ENCODE peak calls at places on chromosomes 11 and 22, in ten cellular contexts. O, K, E, X, U, V, N, I, G and Q are unnamed samples.
A peak's percentile ranks its signal among the peaks of the same experiment; 100 is the strongest.

GRCh38 chr22:33105501-33105911 is 47.3 kb upstream of the SYN3 start:
- DNase-seq in E (no peak), O (peak; percentile 75), K (peak; percentile 91), N (no peak), V (peak; percentile 6), I (no peak), X (peak; percentile 4), G (no peak), U (no peak), Q (no peak)

GRCh38 chr22:40911772-40912171 is 39.4 kb upstream of the RBX1 start:
- DNase-seq in X (no peak), V (peak; percentile 9), N (no peak), E (no peak), I (no peak), O (no peak), G (no peak), K (peak; percentile 53), U (no peak), Q (no peak)

GRCh38 chr11:79062814-79063762 is 377.7 kb downstream of the TENM4 start:
- DNase-seq in E (peak; percentile 69), N (peak; percentile 63), G (peak; percentile 65), K (peak; percentile 42), O (peak; percentile 27), X (no peak), V (no peak), I (peak; percentile 80), U (peak; percentile 59), Q (peak; percentile 46)

GRCh38 chr11:122189259-122189658 is 73.2 kb upstream of the BLID start:
- DNase-seq in I (no peak), K (peak; percentile 96), G (no peak), E (no peak), V (peak; percentile 99), O (peak; percentile 92), U (no peak), N (peak; percentile 98), X (peak; percentile 99), Q (peak; percentile 94)

GRCh38 chr11:74672956-74673895 is 58.0 kb downstream of the CHRDL2 start:
- DNase-seq in G (no peak), X (peak; percentile 98), N (peak; percentile 94), E (no peak), U (no peak), V (peak; percentile 97), K (peak; percentile 97), I (no peak), O (peak; percentile 88), Q (peak; percentile 15)

GRCh38 chr11:34234086-34234740 is 123.6 kb downstream of the ABTB2 start:
- DNase-seq in O (peak; percentile 72), K (peak; percentile 73), V (peak; percentile 82), U (peak; percentile 39), I (peak; percentile 87), X (peak; percentile 75), G (peak; percentile 87), E (peak; percentile 96), N (peak; percentile 78), Q (peak; percentile 6)

GRCh38 chr11:6612816-6613136 is 760 bp upstream of the TAF10 start:
- DNase-seq in V (no peak), X (no peak), U (peak; percentile 64), G (peak; percentile 57), N (no peak), I (peak; percentile 81), E (no peak), K (no peak), O (no peak), Q (no peak)

GRCh38 chr22:40325315-40325714 is 21.0 kb upstream of the ADSL start:
- DNase-seq in E (no peak), N (no peak), G (no peak), U (no peak), V (no peak), I (no peak), X (no peak), K (no peak), O (no peak), Q (no peak)

GRCh38 chr11:34065505-34066203 is 14.1 kb downstream of the CAPRIN1 start:
- DNase-seq in X (peak; percentile 37), G (peak; percentile 44), I (peak; percentile 62), E (peak; percentile 45), K (peak; percentile 45), O (peak; percentile 37), N (no peak), V (peak; percentile 49), U (no peak), Q (peak; percentile 24)

GRCh38 chr11:11836676-11837231 is 5.0 kb upstream of the USP47 start:
- DNase-seq in E (no peak), G (no peak), K (no peak), O (no peak), U (no peak), I (no peak), V (no peak), N (no peak), X (no peak), Q (no peak)

GRCh38 chr22:23847991-23848864 is 9.4 kb upstream of the DERL3 start:
- DNase-seq in N (no peak), I (peak; percentile 66), X (no peak), E (peak; percentile 61), U (peak; percentile 73), O (no peak), K (no peak), G (peak; percentile 71), V (no peak), Q (no peak)

GRCh38 chr11:65423516-65424199 is 1.1 kb downstream of the NEAT1 start:
- DNase-seq in G (no peak), O (peak; percentile 25), N (peak; percentile 32), E (no peak), I (no peak), K (peak; percentile 48), V (peak; percentile 29), X (no peak), U (no peak), Q (peak; percentile 28)

GRCh38 chr11:3164138-3164539 is 971 bp downstream of the OSBPL5 start:
- DNase-seq in V (no peak), O (no peak), N (no peak), X (no peak), K (peak; percentile 38), I (no peak), G (no peak), E (peak; percentile 20), U (no peak), Q (no peak)
- H3K4me1 ChIP-seq in V (peaks cover 32% of the 10 kb centered on the region), O (peaks cover 41% of the 10 kb centered on the region), N (peaks cover 4% of the 10 kb centered on the region), X (peaks cover 37% of the 10 kb centered on the region), K (peaks cover 32% of the 10 kb centered on the region), I (peaks cover 18% of the 10 kb centered on the region), G (peaks cover 6% of the 10 kb centered on the region), E (peaks cover 10% of the 10 kb centered on the region), U (peaks cover 51% of the 10 kb centered on the region), Q (peaks cover 10% of the 10 kb centered on the region)

DNA sequence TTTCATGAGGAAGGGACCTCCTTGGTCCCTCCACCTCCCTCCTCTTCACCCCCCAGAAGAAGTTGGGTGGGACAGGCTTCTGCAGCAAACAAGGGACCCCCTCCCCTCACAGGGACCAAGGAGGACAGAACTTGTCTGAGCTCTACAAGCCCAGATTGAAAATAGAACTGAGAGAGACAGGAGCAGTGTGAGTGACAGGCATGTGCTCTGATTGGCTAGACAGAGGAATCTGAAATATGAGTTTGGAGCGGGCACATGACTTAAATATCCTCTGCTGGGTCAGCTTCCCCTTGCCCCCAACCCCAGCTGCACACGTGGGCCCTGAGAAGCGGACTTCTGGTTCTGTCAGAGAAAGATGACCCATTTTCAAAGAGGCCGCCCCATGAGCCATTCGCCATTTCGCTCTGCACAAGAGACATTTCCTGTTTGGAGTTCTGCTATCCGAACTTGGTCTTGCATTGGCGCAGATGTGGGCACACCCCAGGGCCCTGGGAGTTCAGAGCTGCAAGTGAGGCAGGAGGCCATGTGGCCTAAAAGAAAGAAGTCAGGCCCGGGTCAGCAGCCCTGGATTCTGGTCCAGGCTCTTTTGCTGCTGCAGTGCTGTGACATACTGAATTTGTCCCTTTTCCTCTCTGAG is 5.4 kb downstream of the TUBA8 start:
- DNase-seq in U (no peak), V (no peak), N (no peak), I (no peak), G (no peak), X (no peak), K (no peak), E (no peak), O (no peak), Q (no peak)
- H3K4me2 ChIP-seq in U (no peak overlapping the region), V (no peak overlapping the region), N (no peak overlapping the region), I (no peak overlapping the region), G (no peak overlapping the region), X (no peak overlapping the region), K (no peak overlapping the region), E (no peak overlapping the region), O (no peak overlapping the region), Q (no peak overlapping the region)

DNA sequence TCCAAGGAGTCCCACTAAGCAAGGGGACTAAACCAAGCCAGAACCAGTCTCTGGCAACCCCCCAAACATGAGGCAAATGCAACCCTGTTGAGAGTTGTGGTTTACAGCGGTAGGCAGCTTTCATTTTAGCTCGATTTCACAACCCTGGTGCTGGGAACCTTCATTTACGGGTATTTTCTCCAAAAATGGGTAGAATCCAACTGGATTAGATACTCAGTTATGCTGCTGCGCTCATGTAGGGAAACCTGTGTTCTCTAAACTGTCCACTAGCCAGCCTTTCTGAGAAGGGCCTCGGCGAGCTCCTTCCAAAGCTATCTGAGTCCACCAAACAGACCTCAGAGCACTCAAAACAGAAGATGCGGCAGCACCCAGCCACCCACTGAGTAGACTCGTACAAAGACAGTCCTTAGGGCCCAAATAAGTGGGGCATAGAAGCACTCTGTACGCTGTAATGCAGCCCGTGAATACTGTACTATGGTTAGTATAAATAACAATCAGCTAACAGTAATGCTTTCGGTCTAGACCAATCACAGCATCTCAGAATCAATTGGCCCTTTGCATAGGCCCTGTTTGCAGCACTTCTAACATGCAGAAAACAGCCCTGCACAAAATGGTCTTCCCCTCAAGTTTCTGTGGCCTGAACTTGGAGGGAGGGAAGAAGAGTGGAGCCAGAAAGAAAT is 104.7 kb downstream of the ETS1 start:
- DNase-seq in I (no peak), U (no peak), X (peak; percentile 75), G (no peak), K (peak; percentile 76), N (no peak), V (peak; percentile 74), O (no peak), E (no peak), Q (no peak)
- H3K4me1 ChIP-seq in I (no peaks in the 10 kb centered on the region), U (no peaks in the 10 kb centered on the region), X (peaks cover 5% of the 10 kb centered on the region), G (no peaks in the 10 kb centered on the region), K (peaks cover 59% of the 10 kb centered on the region), N (no peaks in the 10 kb centered on the region), V (peaks cover 32% of the 10 kb centered on the region), O (peaks cover 24% of the 10 kb centered on the region), E (no peaks in the 10 kb centered on the region), Q (peaks cover 4% of the 10 kb centered on the region)

DNA sequence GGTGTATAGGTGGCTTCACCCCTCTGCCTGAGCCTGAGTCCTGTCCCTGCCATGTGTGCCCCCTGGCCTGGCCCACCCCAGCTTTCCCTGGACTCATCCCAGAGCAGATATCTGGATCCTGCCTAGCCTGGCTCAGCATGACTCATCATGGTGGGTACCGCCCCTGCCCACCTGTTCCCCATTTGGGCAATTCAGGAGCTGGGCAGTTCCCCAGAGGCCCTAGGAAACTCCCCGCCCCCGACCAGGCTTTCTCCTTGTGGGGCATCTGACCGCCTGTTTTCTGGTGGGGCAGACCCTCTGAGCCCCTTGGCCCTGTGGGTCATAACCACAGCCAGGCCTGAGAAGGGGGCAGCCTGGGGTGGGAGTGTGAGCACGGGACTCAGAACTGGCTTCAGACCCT is 4.4 kb downstream of the TSPO start:
- DNase-seq in U (no peak), X (no peak), N (no peak), O (peak; percentile 44), G (no peak), E (no peak), I (no peak), V (no peak), K (peak; percentile 56), Q (no peak)
- H3K4me2 ChIP-seq in U (no peak overlapping the region), X (no peak overlapping the region), N (no peak overlapping the region), O (no peak overlapping the region), G (no peak overlapping the region), E (no peak overlapping the region), I (no peak overlapping the region), V (no peak overlapping the region), K (no peak overlapping the region), Q (no peak overlapping the region)